ENCODE peak calls at places on chromosome 4, in four cellular contexts. A is RPMI7951, I is posterior cingulate gyrus, U is RPMI8226. X is an unnamed sample.

GRCh38 chr4:85221606-85222005 is 253.3 kb upstream of the ARHGAP24 start:
- DNase-seq in A (no peak), I (no peak), U (no peak), X (no peak)

GRCh38 chr4:7810792-7811535 is 128.7 kb downstream of the AFAP1 start:
- DNase-seq in A (no peak), I (no peak), U (no peak), X (no peak)

GRCh38 chr4:5572114-5572513 is 136.2 kb downstream of the EVC2 start:
- DNase-seq in A (peak), I (no peak), U (no peak), X (no peak)

GRCh38 chr4:11456441-11456840 is 27.7 kb upstream of the HS3ST1 start:
- DNase-seq in A (no peak), I (no peak), U (no peak), X (no peak)

GRCh38 chr4:137226900-137227299 is 305.4 kb downstream of the PCDH18 start:
- DNase-seq in A (no peak), I (no peak), U (no peak), X (no peak)

GRCh38 chr4:57905965-57906364 is 795.8 kb upstream of the IGFBP7 start:
- DNase-seq in A (no peak), I (no peak), U (no peak), X (no peak)

GRCh38 chr4:114180481-114180880 is 201.0 kb upstream of the ARSJ start:
- DNase-seq in A (peak), I (peak), U (peak), X (no peak)

GRCh38 chr4:8108261-8108660 is 50.4 kb downstream of the ABLIM2 start:
- DNase-seq in A (no peak), I (no peak), U (peak), X (no peak)

GRCh38 chr4:88880501-88881226 is 176.3 kb downstream of the FAM13A start:
- DNase-seq in A (peak), I (no peak), U (peak), X (no peak)

X was measured in caudate nucleus.